ENCODE peak calls at places on chromosomes 2 and 18, in six cellular contexts. X is kidney epithelial cell; G is neuronal stem cell; D is stimulated activated CD8-positive, alpha-beta memory T cell treated with anti-CD3 and anti-CD28 coated beads, Interleukin-7, amount 100 ng/mL, for 1 hour; H is GM03348; P is NCI-H69. S is an unnamed sample.

GRCh38 chr2:121699421-121700328 is 37.0 kb downstream of the NIFK start:
- DNase-seq in X (peak; percentile 90), G (no peak), D (peak; percentile 76), H (peak; percentile 90), P (peak; percentile 3), S (no peak)

GRCh38 chr2:179460530-179460929 is 195.9 kb upstream of the SESTD1 start:
- DNase-seq in X (peak; percentile 95), G (no peak), D (no peak), H (peak; percentile 60), P (no peak), S (no peak)

GRCh38 chr2:64654993-64655666 is 1.4 kb upstream of the SERTAD2 start:
- DNase-seq in X (no peak), G (no peak), D (no peak), H (peak; percentile 42), P (peak; percentile 14), S (no peak)

GRCh38 chr2:231646471-231646870 is 53.8 kb downstream of the TEX44 start:
- DNase-seq in X (no peak), G (no peak), D (no peak), H (no peak), P (no peak), S (no peak)

GRCh38 chr2:206125914-206126313 is 33.3 kb downstream of the NDUFS1 start:
- DNase-seq in X (no peak), G (no peak), D (no peak), H (no peak), P (no peak), S (no peak)

GRCh38 chr2:239719791-239720410 is 305.2 kb downstream of the NDUFA10 start:
- DNase-seq in X (no peak), G (no peak), D (no peak), H (no peak), P (no peak), S (no peak)

GRCh38 chr2:64330691-64331429 is 123.1 kb upstream of the LGALSL start:
- DNase-seq in X (peak; percentile 56), G (peak; percentile 90), D (peak; percentile 55), H (peak; percentile 76), P (peak; percentile 90), S (peak; percentile 64)

GRCh38 chr2:2530334-2530733 is 199.3 kb upstream of the MYT1L start:
- DNase-seq in X (no peak), G (no peak), D (no peak), H (no peak), P (peak; percentile 7), S (no peak)

GRCh38 chr18:45628979-45629958 is 14.0 kb downstream of the SLC14A2 start:
- DNase-seq in X (no peak), G (no peak), D (no peak), H (peak; percentile 41), P (no peak), S (no peak)

S was measured in HEK293T.